ENCODE peak calls at places on chromosome 1, in ten cellular contexts. L is tibial nerve; R is OCI-LY7; Y is sigmoid colon; G is prostate gland; W is heart right ventricle; A is AG04450; U is CD4-positive, alpha-beta T cell; D is RWPE1; O is upper lobe of right lung. X is an unnamed sample.
A peak's percentile ranks its signal among the peaks of the same experiment; 100 is the strongest.

GRCh38 chr1:25616932-25617625 is 488 bp downstream of the MAN1C1 start:
- DNase-seq in L (no peak), R (peak; percentile 51), Y (no peak), G (no peak), W (no peak), A (no peak), U (no peak), D (no peak), O (peak; percentile 68), X (no peak)

GRCh38 chr1:39892611-39893595 is 8.8 kb downstream of the MYCL start:
- DNase-seq in L (no peak), R (no peak), Y (peak; percentile 1), G (peak; percentile 48), W (no peak), A (peak; percentile 48), U (no peak), D (peak; percentile 84), O (no peak), X (no peak)

GRCh38 chr1:156689960-156690672 is 12.9 kb upstream of the NES start:
- DNase-seq in L (no peak), R (no peak), Y (no peak), G (no peak), W (no peak), A (no peak), U (no peak), D (no peak), O (no peak), X (no peak)

GRCh38 chr1:205977348-205978014 is 25.7 kb downstream of the RAB7B start:
- DNase-seq in L (peak; percentile 49), R (peak; percentile 83), Y (peak; percentile 76), G (peak; percentile 58), W (peak; percentile 71), A (peak; percentile 65), U (peak; percentile 73), D (peak; percentile 73), O (peak; percentile 84), X (no peak)

GRCh38 chr1:12177156-12177998 is 10.6 kb downstream of the TNFRSF1B start:
- DNase-seq in L (no peak), R (no peak), Y (no peak), G (no peak), W (no peak), A (no peak), U (no peak), D (no peak), O (no peak), X (no peak)

GRCh38 chr1:117232551-117232950 is 21.8 kb upstream of the VTCN1 start:
- DNase-seq in L (no peak), R (no peak), Y (no peak), G (no peak), W (peak; percentile 25), A (no peak), U (no peak), D (no peak), O (no peak), X (no peak)

GRCh38 chr1:25675729-25676476 is 59.3 kb downstream of the MAN1C1 start:
- DNase-seq in L (no peak), R (peak; percentile 81), Y (no peak), G (no peak), W (no peak), A (no peak), U (peak; percentile 60), D (no peak), O (peak; percentile 52), X (no peak)

GRCh38 chr1:239816090-239816812 is 275.4 kb upstream of the FMN2 start:
- DNase-seq in L (no peak), R (no peak), Y (peak; percentile 83), G (no peak), W (no peak), A (peak; percentile 4), U (no peak), D (peak; percentile 87), O (peak; percentile 70), X (no peak)

GRCh38 chr1:44547361-44547760 is 126.9 kb downstream of the TMEM53 start:
- DNase-seq in L (no peak), R (no peak), Y (no peak), G (no peak), W (no peak), A (no peak), U (no peak), D (no peak), O (no peak), X (no peak)

GRCh38 chr1:8217011-8217711 is 100.8 kb upstream of the SLC45A1 start:
- DNase-seq in L (no peak), R (no peak), Y (peak; percentile 75), G (no peak), W (no peak), A (no peak), U (no peak), D (no peak), O (peak; percentile 82), X (no peak)

GRCh38 chr1:54854376-54855020 is 32.5 kb downstream of the DHCR24 start:
- DNase-seq in L (no peak), R (no peak), Y (peak; percentile 40), G (no peak), W (no peak), A (no peak), U (no peak), D (no peak), O (no peak), X (no peak)

DNA sequence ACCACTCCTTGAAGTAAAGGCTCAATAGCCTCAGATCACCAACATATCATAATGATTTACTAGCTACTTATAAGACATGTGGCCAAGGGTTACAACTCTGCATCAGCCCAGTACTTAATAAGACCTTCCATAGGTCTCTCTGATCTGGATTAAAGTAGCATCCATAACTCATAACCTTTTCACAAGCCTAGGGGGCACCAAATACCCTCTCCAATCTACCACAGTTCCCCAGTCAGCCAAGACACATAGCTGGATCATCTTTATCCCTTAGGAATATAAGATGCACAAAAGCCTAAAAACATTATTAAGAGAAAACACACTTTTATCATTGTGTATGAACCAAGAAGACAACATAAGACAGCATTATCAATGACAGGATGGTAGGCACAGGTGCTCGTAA is 22.1 kb downstream of the SSX2IP start:
- DNase-seq in L (peak; percentile 12), R (peak; percentile 10), Y (no peak), G (no peak), W (no peak), A (no peak), U (no peak), D (no peak), O (no peak), X (no peak)
- TF ChIP-seq CTCF in L (no peak), R (peak; percentile 67), Y (peak; percentile 33), G (no peak), W (no peak), A (peak; percentile 27), U (peak; percentile 22), D (no peak), O (peak; percentile 17), X (no peak)

DNA sequence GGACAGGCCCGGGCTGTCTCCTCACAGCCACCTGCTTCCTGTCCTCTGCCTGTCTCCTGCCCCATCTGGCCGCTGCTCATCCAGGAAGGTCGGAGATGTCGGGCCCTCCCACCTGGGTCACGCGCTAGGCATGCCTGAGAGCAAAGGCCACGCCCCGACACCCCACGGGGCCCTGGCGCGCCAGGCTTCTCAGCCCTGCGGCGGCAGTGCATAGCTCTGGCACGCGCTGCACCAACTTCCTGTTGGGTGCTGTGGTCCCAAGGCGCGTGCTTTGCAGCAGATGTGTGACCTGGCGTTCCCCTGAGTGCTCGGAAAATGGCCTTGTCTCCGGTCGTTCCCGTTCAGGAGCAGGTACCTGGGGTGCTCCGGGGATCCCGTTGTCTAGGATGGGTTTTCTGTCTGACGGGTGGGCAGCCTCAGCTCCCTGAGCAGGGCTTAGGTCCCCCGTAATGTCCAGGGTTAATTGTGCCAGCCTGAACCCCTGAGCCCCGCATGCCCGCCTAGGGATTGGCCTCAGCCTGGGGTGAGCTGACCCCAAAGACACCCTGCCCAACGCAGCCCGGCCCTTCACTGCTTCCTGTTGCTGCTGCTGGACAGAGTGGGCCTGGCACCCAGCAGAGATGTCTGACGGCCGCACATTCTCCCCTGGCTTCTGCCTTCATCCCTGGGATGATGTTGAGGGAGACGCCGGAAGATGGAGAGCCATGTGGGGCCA is 19.4 kb upstream of the KCNAB2 start:
- DNase-seq in L (peak; percentile 59), R (peak; percentile 93), Y (peak; percentile 83), G (peak; percentile 39), W (peak; percentile 81), A (no peak), U (peak; percentile 89), D (peak; percentile 84), O (peak; percentile 96), X (no peak)
- H3K27ac ChIP-seq in L (no peak overlapping the region), R (peak overlapping the region; percentile 53), Y (no peak overlapping the region), G (no peak overlapping the region), W (peak overlapping the region; percentile 28), A (no peak overlapping the region), U (peak overlapping the region; percentile 95), D (peak overlapping the region; percentile 94), O (peak overlapping the region; percentile 66), X (peak overlapping the region; percentile 46)

DNA sequence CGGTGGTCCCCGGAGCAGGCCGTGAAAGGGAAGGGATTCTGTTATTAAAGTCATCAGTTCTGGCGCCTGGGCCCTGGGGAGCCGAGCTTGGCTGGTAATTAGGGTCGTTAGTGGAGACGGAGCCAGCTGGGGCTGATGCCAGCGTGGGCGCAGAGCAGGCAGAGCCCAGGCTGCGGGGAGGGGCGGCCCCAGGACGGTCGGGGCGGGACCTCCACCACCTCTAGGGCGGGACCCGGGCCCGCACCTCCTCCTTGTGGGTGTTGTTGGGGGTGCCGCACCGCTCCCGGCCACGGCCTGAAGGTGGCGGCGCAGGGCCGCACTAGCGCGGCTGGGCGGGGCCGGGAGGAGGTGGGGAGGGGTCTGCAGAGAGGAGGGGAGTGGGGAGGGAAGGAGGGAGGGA is 470.6 kb downstream of the PTPRU start:
- DNase-seq in L (no peak), R (peak; percentile 13), Y (no peak), G (no peak), W (no peak), A (no peak), U (no peak), D (peak; percentile 68), O (peak; percentile 69), X (no peak)
- TF ChIP-seq CTCF in L (no peak), R (peak; percentile 43), Y (no peak), G (no peak), W (no peak), A (peak; percentile 72), U (no peak), D (peak; percentile 57), O (no peak), X (peak; percentile 17)

GRCh38 chr1:225460737-225461532 is 33.1 kb upstream of the LBR start:
- DNase-seq in L (no peak), R (no peak), Y (peak; percentile 71), G (no peak), W (no peak), A (no peak), U (peak; percentile 42), D (no peak), O (no peak), X (no peak)

GRCh38 chr1:225461533-225462428 is 33.9 kb upstream of the LBR start:
- DNase-seq in L (no peak), R (no peak), Y (peak; percentile 88), G (no peak), W (no peak), A (no peak), U (no peak), D (no peak), O (no peak), X (no peak)

GRCh38 chr1:225460021-225460736 is 32.3 kb upstream of the LBR start:
- DNase-seq in L (no peak), R (no peak), Y (peak; percentile 72), G (no peak), W (no peak), A (no peak), U (no peak), D (no peak), O (no peak), X (no peak)

GRCh38 chr1:225454733-225455132 is 26.9 kb upstream of the LBR start:
- DNase-seq in L (no peak), R (no peak), Y (peak; percentile 67), G (no peak), W (no peak), A (no peak), U (no peak), D (peak; percentile 95), O (no peak), X (no peak)

GRCh38 chr1:225458222-225458631 is 30.4 kb upstream of the LBR start:
- DNase-seq in L (no peak), R (no peak), Y (peak; percentile 58), G (no peak), W (no peak), A (peak; percentile 77), U (no peak), D (no peak), O (no peak), X (no peak)
- H3K27ac ChIP-seq in L (no peak overlapping the region), R (no peak overlapping the region), Y (peak overlapping the region; percentile 96), G (no peak overlapping the region), W (no peak overlapping the region), A (peak overlapping the region; percentile 67), U (no peak overlapping the region), D (no peak overlapping the region), O (peak overlapping the region; percentile 37), X (peak overlapping the region; percentile 47)

X was measured in coronary artery.